ENCODE peak calls at places on chromosomes 4 and X, in five cellular contexts. F is astrocyte, E is endothelial cell of umbilical vein, X is neural progenitor cell, W is mammary epithelial cell. V is an unnamed sample.

GRCh38 chr4:150994721-150995120 is 20.4 kb downstream of the LRBA start:
- DNase-seq in F (no peak), E (no peak), X (no peak), W (no peak), V (no peak)

GRCh38 chr4:185384877-185385465 is 10.8 kb downstream of the LRP2BP start:
- DNase-seq in F (no peak), E (peak), X (no peak), W (no peak), V (peak)

GRCh38 chrX:135168533-135168932 is 2.7 kb downstream of the CT55 start:
- DNase-seq in F (no peak), E (no peak), X (no peak), W (no peak), V (no peak)

GRCh38 chr4:157221895-157222763 is 1.6 kb downstream of the GRIA2 start:
- DNase-seq in F (peak), E (peak), X (peak), W (no peak), V (peak)

GRCh38 chr4:89316931-89317366 is 9.3 kb upstream of the GPRIN3 start:
- DNase-seq in F (peak), E (peak), X (no peak), W (no peak), V (peak)

GRCh38 chrX:108584617-108585211 is 145.1 kb downstream of the COL4A5 start:
- DNase-seq in F (no peak), E (peak), X (peak), W (peak), V (no peak)

GRCh38 chr4:46856347-46856746 is 52.7 kb downstream of the COX7B2 start:
- DNase-seq in F (no peak), E (no peak), X (no peak), W (no peak), V (peak)

GRCh38 chr4:38099908-38100407 is 139.8 kb downstream of the PTTG2 start:
- DNase-seq in F (peak), E (peak), X (no peak), W (peak), V (peak)

GRCh38 chr4:176404591-176404990 is 84.8 kb downstream of the SPCS3 start:
- DNase-seq in F (peak), E (no peak), X (no peak), W (peak), V (peak)

GRCh38 chrX:47581731-47582647 is at the start of gene TIMP1:
- DNase-seq in F (peak), E (peak), X (peak), W (peak), V (peak)

GRCh38 chr4:148749403-148749802 is 307.2 kb upstream of the NR3C2 start:
- DNase-seq in F (no peak), E (no peak), X (no peak), W (peak), V (no peak)

GRCh38 chrX:50747471-50747900 is 66.5 kb downstream of the SHROOM4 start:
- DNase-seq in F (peak), E (peak), X (peak), W (peak), V (peak)

GRCh38 chrX:111465664-111466063 is 45.8 kb upstream of the SERTM2 start:
- DNase-seq in F (no peak), E (no peak), X (no peak), W (no peak), V (no peak)

GRCh38 chr4:152460488-152460887 is 75.4 kb downstream of the FBXW7 start:
- DNase-seq in F (peak), E (no peak), X (no peak), W (peak), V (peak)

GRCh38 chrX:115112411-115112810 is 76.8 kb upstream of the RBMXL3 start:
- DNase-seq in F (no peak), E (no peak), X (no peak), W (no peak), V (peak)
- TF ChIP-seq EZH2 in F (no peak), E (no peak), X (no peak), W (no peak), V (no peak)

GRCh38 chr4:140236649-140237160 is 82.7 kb upstream of the MAML3 start:
- DNase-seq in F (no peak), E (no peak), X (no peak), W (no peak), V (peak)

GRCh38 chr4:140240237-140240636 is 86.3 kb upstream of the MAML3 start:
- DNase-seq in F (no peak), E (no peak), X (no peak), W (no peak), V (no peak)

GRCh38 chr4:140239311-140239710 is 85.3 kb upstream of the MAML3 start:
- DNase-seq in F (no peak), E (no peak), X (no peak), W (no peak), V (no peak)

GRCh38 chr4:140237616-140238352 is 83.8 kb upstream of the MAML3 start:
- DNase-seq in F (peak), E (peak), X (peak), W (no peak), V (peak)

DNA sequence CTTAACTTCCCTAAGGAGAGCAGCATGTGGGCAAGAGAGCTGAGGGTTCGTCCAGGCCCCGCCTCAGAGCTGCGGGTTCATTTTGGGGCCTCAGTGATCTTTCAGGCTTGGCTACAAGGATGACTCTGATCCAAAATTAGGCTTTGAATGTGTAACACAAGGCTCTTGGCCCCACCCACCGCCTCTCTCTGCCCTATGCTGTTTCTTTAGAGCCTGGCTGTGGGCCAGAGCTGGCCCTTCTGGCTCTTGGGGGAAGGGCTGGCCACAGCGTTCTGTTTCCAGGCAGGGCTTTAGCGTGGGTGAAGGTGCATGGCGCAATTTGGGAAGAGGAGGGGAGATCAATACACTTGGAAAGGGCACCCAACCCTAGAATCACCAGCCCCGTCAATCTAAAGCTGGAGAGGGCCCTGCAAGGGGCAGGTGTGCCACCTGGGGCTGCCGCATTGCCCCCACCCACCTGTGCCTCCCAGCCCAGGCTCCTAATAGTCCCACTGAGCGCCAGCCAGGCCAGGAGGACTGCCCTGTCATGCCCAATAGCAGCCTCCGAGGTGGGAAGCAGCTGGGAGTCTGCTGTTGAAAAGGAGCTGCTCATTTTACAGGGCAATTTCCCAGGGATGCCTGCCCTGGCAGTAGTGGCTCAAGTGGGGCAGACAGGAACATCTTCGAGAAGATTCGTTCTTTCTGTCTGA is 84.5 kb upstream of the MAML3 start:
- DNase-seq in F (peak), E (peak), X (peak), W (peak), V (peak)
- H3K9ac ChIP-seq in F (peak), E (no peak), X (no peak), W (no peak), V (peak)

GRCh38 chr4:94127707-94128328 is 79.8 kb upstream of the SMARCAD1 start:
- DNase-seq in F (peak), E (peak), X (peak), W (peak), V (peak)

GRCh38 chr4:94135701-94136100 is 72.0 kb upstream of the SMARCAD1 start:
- DNase-seq in F (no peak), E (no peak), X (no peak), W (no peak), V (no peak)

GRCh38 chr4:94126669-94127068 is 81.0 kb upstream of the SMARCAD1 start:
- DNase-seq in F (no peak), E (no peak), X (peak), W (no peak), V (peak)

GRCh38 chr4:94131212-94131611 is 76.5 kb upstream of the SMARCAD1 start:
- DNase-seq in F (no peak), E (no peak), X (no peak), W (no peak), V (no peak)
- TF ChIP-seq EZH2 in F (no peak), E (no peak), X (no peak), W (no peak), V (no peak)

DNA sequence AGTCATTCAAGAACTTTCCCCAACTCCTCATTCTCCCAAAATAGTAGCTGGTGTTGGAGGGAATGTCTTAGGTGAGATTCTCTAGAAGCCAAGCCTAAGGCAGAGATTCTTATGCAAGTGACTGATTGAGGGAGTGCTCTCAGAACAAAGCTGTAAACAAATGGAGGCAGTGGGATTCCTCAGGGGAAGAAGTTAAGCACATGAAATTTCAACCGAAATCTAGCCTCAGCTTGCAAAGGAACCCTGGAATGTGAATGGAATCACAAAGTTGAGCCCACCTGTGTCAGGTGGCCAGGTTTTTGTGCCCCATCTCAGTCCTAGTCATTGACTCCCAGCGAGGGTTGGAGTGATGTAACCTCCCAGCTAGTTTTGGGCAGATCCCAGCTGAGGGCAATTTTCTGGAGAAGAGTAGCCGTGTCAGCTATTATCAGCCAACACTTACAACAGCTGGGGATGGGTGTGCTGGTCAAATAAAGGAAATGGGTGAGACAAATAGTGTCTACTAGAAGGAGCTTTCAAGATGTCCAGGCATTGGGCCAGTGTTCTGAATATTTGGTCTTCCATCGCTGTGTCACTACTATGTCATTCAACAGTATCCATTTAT is 29.7 kb upstream of the FGF2 start:
- DNase-seq in F (no peak), E (no peak), X (no peak), W (no peak), V (peak)
- H3K9ac ChIP-seq in F (no peak), E (no peak), X (no peak), W (no peak), V (no peak)

GRCh38 chr4:1793496-1793840 is 375 bp downstream of the FGFR3 start:
- DNase-seq in F (no peak), E (no peak), X (peak), W (no peak), V (peak)

GRCh38 chr4:1795304-1796195 is 2.5 kb downstream of the FGFR3 start:
- DNase-seq in F (no peak), E (no peak), X (no peak), W (no peak), V (no peak)

GRCh38 chr4:1792832-1793495 is at the start of gene FGFR3:
- DNase-seq in F (no peak), E (no peak), X (peak), W (no peak), V (peak)

GRCh38 chr4:1794809-1795303 is 1.8 kb downstream of the FGFR3 start:
- DNase-seq in F (no peak), E (no peak), X (peak), W (no peak), V (no peak)

DNA sequence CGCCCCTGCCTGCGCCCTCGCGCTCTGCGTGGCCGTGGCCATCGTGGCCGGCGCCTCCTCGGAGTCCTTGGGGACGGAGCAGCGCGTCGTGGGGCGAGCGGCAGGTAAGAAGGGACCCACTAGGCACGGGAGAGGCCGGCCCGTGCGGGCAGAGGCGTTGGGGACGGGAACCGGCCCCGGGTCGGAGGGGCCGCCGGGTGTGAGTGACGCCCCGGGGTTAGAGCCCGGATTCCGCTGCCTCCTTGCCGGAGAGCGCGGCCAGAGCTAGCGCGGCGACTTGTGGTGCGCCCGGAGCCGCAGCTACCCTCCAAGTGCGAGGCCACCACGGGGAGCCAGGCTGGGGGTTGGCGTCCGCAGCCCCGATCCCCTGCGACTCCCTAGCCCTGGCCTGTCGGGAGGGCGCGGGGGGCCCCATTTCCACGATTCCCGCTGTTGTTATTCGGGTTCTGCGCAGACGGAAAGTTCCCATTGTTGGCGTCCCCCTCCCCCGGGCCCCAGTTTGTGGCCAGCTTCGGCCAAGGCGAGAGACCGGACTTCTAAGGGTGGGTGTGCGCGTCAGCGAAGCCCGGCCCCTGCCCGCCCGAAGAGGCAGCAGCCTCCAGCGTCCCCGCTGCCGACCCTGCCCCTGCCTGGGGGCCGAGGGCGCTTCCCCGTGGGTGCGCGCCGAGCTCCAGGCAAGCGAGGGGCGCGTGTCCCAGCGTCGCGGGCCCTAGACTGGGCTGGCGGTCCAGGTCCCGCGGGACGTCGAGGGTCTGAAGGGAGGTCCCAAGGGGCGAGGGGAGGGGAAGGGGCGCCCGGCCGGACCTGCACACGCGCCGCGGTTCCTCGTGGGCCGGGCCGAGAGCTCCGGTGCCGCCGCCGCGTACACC is 1.1 kb downstream of the FGFR3 start:
- DNase-seq in F (no peak), E (peak), X (peak), W (peak), V (peak)
- TF ChIP-seq EZH2 in F (peak), E (peak), X (peak), W (peak), V (peak)

DNA sequence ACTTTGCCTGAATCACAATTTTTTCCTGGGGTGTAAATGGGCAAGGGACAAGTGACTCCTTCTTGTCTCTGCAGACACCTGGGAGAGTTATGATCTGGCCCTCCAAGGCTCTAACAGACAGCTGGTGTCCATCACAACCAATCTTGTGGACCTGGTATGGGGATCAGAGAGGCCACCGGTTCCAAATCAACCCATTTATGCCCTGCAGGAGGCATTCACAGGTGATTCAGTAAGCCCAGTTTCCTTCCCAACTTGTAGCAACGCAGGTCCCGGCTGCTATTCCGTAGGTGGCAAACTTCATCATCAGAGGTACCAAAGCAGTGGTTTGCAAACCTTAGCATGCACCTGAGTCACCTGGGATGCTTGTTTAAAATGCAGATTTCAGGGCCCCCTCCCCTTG is 8.8 kb downstream of the XPNPEP2 start:
- DNase-seq in F (no peak), E (no peak), X (no peak), W (no peak), V (no peak)
- H3K9ac ChIP-seq in F (no peak), E (no peak), X (no peak), W (no peak), V (no peak)

GRCh38 chr4:41873380-41874295 is 61.6 kb upstream of the TMEM33 start:
- DNase-seq in F (no peak), E (no peak), X (peak), W (no peak), V (no peak)
- TF ChIP-seq EZH2 in F (peak), E (no peak), X (peak), W (no peak), V (peak)

GRCh38 chr4:79514637-79515320 is 106.8 kb upstream of the GK2 start:
- DNase-seq in F (peak), E (no peak), X (no peak), W (no peak), V (no peak)

DNA sequence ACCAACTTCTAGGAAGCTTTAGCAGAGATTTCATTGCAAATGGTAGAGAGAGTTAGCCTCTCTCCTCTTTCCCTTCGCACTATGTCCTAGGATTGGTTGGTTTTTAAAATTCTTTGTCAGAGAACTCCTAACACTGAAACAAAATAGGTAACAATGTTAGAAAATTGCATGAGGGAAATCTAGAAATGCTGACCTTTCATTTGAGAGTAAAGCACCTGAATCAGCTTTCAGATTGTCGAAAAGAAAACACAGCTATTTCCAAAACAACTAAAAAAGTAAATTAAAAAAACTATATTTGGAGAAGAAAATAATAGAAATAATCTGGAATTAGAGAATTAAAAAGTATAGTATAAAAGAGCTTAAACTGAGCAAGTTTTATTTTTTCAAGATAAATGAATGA is 108.1 kb upstream of the GK2 start:
- DNase-seq in F (no peak), E (no peak), X (no peak), W (no peak), V (no peak)
- H3K9ac ChIP-seq in F (no peak), E (no peak), X (no peak), W (no peak), V (no peak)

GRCh38 chr4:41882622-41883347 is 52.4 kb upstream of the TMEM33 start:
- DNase-seq in F (no peak), E (peak), X (peak), W (peak), V (peak)
- TF ChIP-seq EZH2 in F (no peak), E (no peak), X (peak), W (no peak), V (no peak)

V was measured in fibroblast of lung.